ENCODE peak calls at places on chromosomes 7 and 10, in ten cellular contexts. U is adrenal gland; Y is fibroblast of lung; O is cardiac muscle cell; D is lung; X is CD8-positive, alpha-beta T cell; I is CD4-positive, CD25-positive, alpha-beta regulatory T cell; H is suprapubic skin; F is esophagus squamous epithelium; S is transverse colon. V is an unnamed sample.

GRCh38 chr10:97102441-97102840 is 83.3 kb downstream of the SLIT1 start:
- DNase-seq in U (no peak), Y (no peak), O (no peak), D (no peak), X (no peak), I (no peak), H (no peak), F (no peak), S (no peak), V (no peak)

GRCh38 chr10:114332808-114333207 is 71.5 kb downstream of the AFAP1L2 start:
- DNase-seq in U (no peak), Y (no peak), O (no peak), D (no peak), X (no peak), I (no peak), H (no peak), F (no peak), S (no peak), V (no peak)

GRCh38 chr7:157664866-157665633 is 328.2 kb downstream of the DNAJB6 start:
- DNase-seq in U (no peak), Y (peak; percentile 31), O (no peak), D (no peak), X (no peak), I (no peak), H (peak; percentile 35), F (no peak), S (no peak), V (no peak)

GRCh38 chr10:5346881-5347280 is 17.9 kb upstream of the UCN3 start:
- DNase-seq in U (no peak), Y (no peak), O (no peak), D (no peak), X (no peak), I (no peak), H (no peak), F (no peak), S (no peak), V (no peak)

GRCh38 chr10:58477122-58477521 is 35.5 kb upstream of the BICC1 start:
- DNase-seq in U (no peak), Y (peak; percentile 92), O (peak; percentile 94), D (no peak), X (no peak), I (no peak), H (no peak), F (no peak), S (no peak), V (peak; percentile 18)

GRCh38 chr10:49410365-49411074 is 14.6 kb upstream of the DRGX start:
- DNase-seq in U (peak; percentile 47), Y (no peak), O (no peak), D (no peak), X (no peak), I (no peak), H (no peak), F (no peak), S (no peak), V (peak; percentile 33)

GRCh38 chr7:2923291-2923781 is 79.2 kb upstream of the GNA12 start:
- DNase-seq in U (no peak), Y (no peak), O (no peak), D (no peak), X (no peak), I (no peak), H (no peak), F (no peak), S (no peak), V (no peak)

GRCh38 chr7:114502454-114503254 is 88.0 kb downstream of the FOXP2 start:
- DNase-seq in U (no peak), Y (peak; percentile 47), O (peak; percentile 67), D (no peak), X (no peak), I (no peak), H (no peak), F (no peak), S (no peak), V (no peak)

GRCh38 chr10:3852147-3852904 is 67.3 kb upstream of the KLF6 start:
- DNase-seq in U (peak; percentile 83), Y (peak; percentile 99), O (peak; percentile 96), D (peak; percentile 90), X (peak; percentile 46), I (peak; percentile 77), H (peak; percentile 91), F (no peak), S (peak; percentile 88), V (peak; percentile 57)

GRCh38 chr7:142711722-142712616 is 37.3 kb upstream of the PRSS1 start:
- DNase-seq in U (peak; percentile 32), Y (peak; percentile 25), O (peak; percentile 45), D (no peak), X (peak; percentile 39), I (peak; percentile 32), H (no peak), F (no peak), S (no peak), V (peak; percentile 51)

GRCh38 chr10:96831867-96832720 is at the start of gene LCOR:
- DNase-seq in U (peak; percentile 93), Y (peak; percentile 92), O (peak; percentile 95), D (peak; percentile 82), X (peak; percentile 80), I (peak; percentile 84), H (peak; percentile 91), F (peak; percentile 47), S (peak; percentile 87), V (peak; percentile 86)

GRCh38 chr10:34581871-34582532 is 233.1 kb downstream of the PARD3 start:
- DNase-seq in U (no peak), Y (peak; percentile 85), O (peak; percentile 70), D (no peak), X (no peak), I (no peak), H (no peak), F (no peak), S (no peak), V (no peak)

GRCh38 chr7:96707901-96708774 is 1.5 kb downstream of the SEM1 start:
- DNase-seq in U (no peak), Y (peak; percentile 2), O (no peak), D (no peak), X (no peak), I (no peak), H (no peak), F (no peak), S (no peak), V (no peak)

GRCh38 chr7:20275637-20276036 is 55.1 kb upstream of the ITGB8 start:
- DNase-seq in U (no peak), Y (no peak), O (no peak), D (no peak), X (no peak), I (no peak), H (no peak), F (no peak), S (no peak), V (no peak)

GRCh38 chr10:32983333-32983909 is 25.4 kb upstream of the ITGB1 start:
- DNase-seq in U (no peak), Y (peak; percentile 98), O (peak; percentile 87), D (no peak), X (peak; percentile 21), I (no peak), H (no peak), F (no peak), S (no peak), V (no peak)

GRCh38 chr10:133272964-133273420 is 3.7 kb downstream of the ADAM8 start:
- DNase-seq in U (no peak), Y (no peak), O (no peak), D (no peak), X (no peak), I (no peak), H (no peak), F (no peak), S (no peak), V (no peak)

GRCh38 chr7:2729893-2730716 is 42.1 kb downstream of the AMZ1 start:
- DNase-seq in U (no peak), Y (peak; percentile 62), O (no peak), D (no peak), X (no peak), I (no peak), H (peak; percentile 46), F (no peak), S (no peak), V (peak; percentile 66)

GRCh38 chr10:62582804-62583208 is 208.6 kb downstream of the ZNF365 start:
- DNase-seq in U (peak; percentile 59), Y (peak; percentile 100), O (peak; percentile 97), D (peak; percentile 46), X (no peak), I (no peak), H (peak; percentile 89), F (no peak), S (peak; percentile 42), V (peak; percentile 49)
- H3K27ac ChIP-seq in U (peak overlapping the region; percentile 51), Y (peak overlapping the region; percentile 78), O (no peak overlapping the region), D (peak overlapping the region; percentile 60), X (no peak overlapping the region), I (no peak overlapping the region), H (peak overlapping the region; percentile 71), F (peak overlapping the region; percentile 82), S (peak overlapping the region; percentile 59), V (peak overlapping the region; percentile 18)

GRCh38 chr10:46272863-46273415 is 13.9 kb upstream of the ANTXRL start:
- DNase-seq in U (no peak), Y (no peak), O (no peak), D (no peak), X (no peak), I (no peak), H (no peak), F (no peak), S (no peak), V (peak; percentile 9)
- H3K27ac ChIP-seq in U (no peak overlapping the region), Y (no peak overlapping the region), O (no peak overlapping the region), D (no peak overlapping the region), X (peak overlapping the region; percentile 1), I (peak overlapping the region; percentile 67), H (no peak overlapping the region), F (no peak overlapping the region), S (no peak overlapping the region), V (no peak overlapping the region)

GRCh38 chr7:120054376-120055100 is 218.4 kb upstream of the KCND2 start:
- DNase-seq in U (no peak), Y (peak; percentile 11), O (peak; percentile 36), D (no peak), X (no peak), I (no peak), H (no peak), F (no peak), S (no peak), V (no peak)

GRCh38 chr7:120055300-120055699 is 217.7 kb upstream of the KCND2 start:
- DNase-seq in U (no peak), Y (peak; percentile 68), O (peak; percentile 56), D (no peak), X (no peak), I (no peak), H (no peak), F (no peak), S (no peak), V (no peak)

GRCh38 chr7:120056227-120056626 is 216.7 kb upstream of the KCND2 start:
- DNase-seq in U (no peak), Y (no peak), O (no peak), D (no peak), X (no peak), I (no peak), H (no peak), F (no peak), S (no peak), V (no peak)

GRCh38 chr7:120052884-120053382 is 220.0 kb upstream of the KCND2 start:
- DNase-seq in U (peak; percentile 87), Y (peak; percentile 93), O (peak; percentile 98), D (no peak), X (no peak), I (no peak), H (peak; percentile 70), F (no peak), S (peak; percentile 10), V (peak; percentile 66)

GRCh38 chr7:120053390-120053961 is 219.5 kb upstream of the KCND2 start:
- DNase-seq in U (no peak), Y (peak; percentile 84), O (peak; percentile 91), D (no peak), X (no peak), I (no peak), H (no peak), F (no peak), S (no peak), V (no peak)
- H3K27ac ChIP-seq in U (peak overlapping the region; percentile 37), Y (peak overlapping the region; percentile 71), O (no peak overlapping the region), D (no peak overlapping the region), X (no peak overlapping the region), I (no peak overlapping the region), H (peak overlapping the region; percentile 55), F (peak overlapping the region; percentile 77), S (no peak overlapping the region), V (no peak overlapping the region)

GRCh38 chr7:66257481-66257880 is 52.3 kb downstream of the TPST1 start:
- DNase-seq in U (no peak), Y (no peak), O (no peak), D (no peak), X (no peak), I (no peak), H (no peak), F (no peak), S (no peak), V (no peak)
- H3K27ac ChIP-seq in U (no peak overlapping the region), Y (no peak overlapping the region), O (no peak overlapping the region), D (no peak overlapping the region), X (no peak overlapping the region), I (no peak overlapping the region), H (no peak overlapping the region), F (no peak overlapping the region), S (peak overlapping the region; percentile 52), V (no peak overlapping the region)

V was measured in testis.